ENCODE peak calls at places on chromosomes 6 and 20, in six cellular contexts. Z, T, B, I, A and R are unnamed samples.
A peak's percentile ranks its signal among the peaks of the same experiment; 100 is the strongest.

GRCh38 chr6:53795254-53795701 is 473 bp downstream of the LRRC1 start:
- DNase-seq in Z (no peak), T (no peak), B (no peak), I (no peak), A (no peak), R (no peak)

GRCh38 chr6:159125977-159126376 is 43.2 kb upstream of the FNDC1 start:
- DNase-seq in Z (no peak), T (no peak), B (no peak), I (peak; percentile 70), A (no peak), R (no peak)

GRCh38 chr6:43060755-43061633 is 1.6 kb downstream of the KLC4 start:
- DNase-seq in Z (no peak), T (no peak), B (no peak), I (no peak), A (no peak), R (no peak)

GRCh38 chr20:46000571-46001145 is 8.1 kb upstream of the MMP9 start:
- DNase-seq in Z (no peak), T (no peak), B (no peak), I (no peak), A (no peak), R (no peak)

GRCh38 chr6:118808794-118809668 is 84.9 kb upstream of the ASF1A start:
- DNase-seq in Z (no peak), T (no peak), B (no peak), I (no peak), A (no peak), R (no peak)

GRCh38 chr20:51037499-51038110 is 14.7 kb upstream of the KCNG1 start:
- DNase-seq in Z (no peak), T (no peak), B (no peak), I (no peak), A (no peak), R (no peak)

GRCh38 chr6:26439151-26439550 is 1.2 kb upstream of the BTN3A3 start:
- DNase-seq in Z (no peak), T (no peak), B (no peak), I (no peak), A (no peak), R (no peak)

GRCh38 chr6:144145546-144145945 is 4.8 kb upstream of the STX11 start:
- DNase-seq in Z (no peak), T (no peak), B (no peak), I (no peak), A (no peak), R (no peak)

GRCh38 chr6:117352466-117353081 is 73.2 kb downstream of the ROS1 start:
- DNase-seq in Z (no peak), T (peak; percentile 24), B (peak; percentile 29), I (no peak), A (no peak), R (no peak)

GRCh38 chr20:8036771-8037170 is 17.2 kb upstream of the TMX4 start:
- DNase-seq in Z (no peak), T (no peak), B (no peak), I (no peak), A (no peak), R (no peak)

DNA sequence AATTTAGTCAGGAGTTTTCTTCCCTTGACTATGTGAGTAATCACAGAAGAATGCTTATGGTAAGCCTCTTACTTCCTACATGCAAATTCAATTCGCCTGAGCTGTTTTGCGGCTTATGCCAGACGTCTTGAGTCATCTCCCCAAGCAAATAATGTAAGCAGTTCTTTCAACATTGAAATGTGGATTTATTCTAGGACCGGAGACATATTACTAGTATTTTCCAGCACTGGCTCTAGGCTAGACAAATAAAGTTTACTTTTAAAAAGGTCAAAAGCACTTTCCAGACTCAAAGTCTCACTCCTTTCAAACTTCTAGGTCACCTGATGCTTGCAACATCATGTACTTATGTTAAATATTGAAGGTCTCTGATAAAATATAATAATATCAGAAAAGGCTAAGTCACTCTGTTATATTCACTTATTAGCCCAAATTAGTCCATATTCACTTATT is 38.1 kb upstream of the NOX3 start:
- DNase-seq in Z (peak; percentile 57), T (peak; percentile 85), B (peak; percentile 91), I (peak; percentile 37), A (peak; percentile 79), R (no peak)
- H3K27ac ChIP-seq in Z (peak overlapping the region; percentile 40), T (peak overlapping the region; percentile 8), B (peak overlapping the region; percentile 76), I (peak overlapping the region; percentile 54), A (peak overlapping the region; percentile 94), R (peak overlapping the region; percentile 90)

GRCh38 chr6:110367001-110367400 is 8.9 kb upstream of the METTL24 start:
- DNase-seq in Z (no peak), T (no peak), B (no peak), I (no peak), A (no peak), R (no peak)

GRCh38 chr6:110368268-110368667 is 10.1 kb upstream of the METTL24 start:
- DNase-seq in Z (no peak), T (no peak), B (no peak), I (no peak), A (no peak), R (no peak)

GRCh38 chr6:110366241-110366640 is 8.1 kb upstream of the METTL24 start:
- DNase-seq in Z (no peak), T (no peak), B (no peak), I (no peak), A (no peak), R (no peak)

GRCh38 chr6:110367825-110368224 is 9.7 kb upstream of the METTL24 start:
- DNase-seq in Z (no peak), T (no peak), B (no peak), I (no peak), A (no peak), R (no peak)

DNA sequence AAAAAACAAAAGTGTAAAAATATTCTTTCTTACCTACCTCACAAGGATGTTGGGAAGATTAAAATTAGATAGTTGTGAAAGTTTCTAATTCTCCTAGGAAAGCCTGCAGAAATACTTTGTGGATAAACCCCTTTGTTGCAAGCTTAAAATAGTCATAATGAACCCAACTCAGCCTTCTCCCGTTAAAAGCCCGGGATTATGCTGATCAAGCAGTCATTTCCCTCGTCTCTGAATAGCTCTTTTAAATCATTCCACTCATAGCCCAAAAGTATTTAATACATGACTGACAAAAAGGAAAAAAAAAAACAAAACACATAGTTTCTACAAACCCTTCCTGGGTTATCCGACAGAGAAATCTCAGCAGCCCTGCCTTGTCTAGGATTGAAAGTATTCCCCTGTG is 10.9 kb upstream of the METTL24 start:
- DNase-seq in Z (no peak), T (no peak), B (no peak), I (no peak), A (no peak), R (no peak)
- H3K27ac ChIP-seq in Z (no peak overlapping the region), T (no peak overlapping the region), B (no peak overlapping the region), I (no peak overlapping the region), A (no peak overlapping the region), R (no peak overlapping the region)

GRCh38 chr6:37460805-37461204 is 27.8 kb downstream of the CMTR1 start:
- DNase-seq in Z (no peak), T (no peak), B (no peak), I (no peak), A (no peak), R (no peak)

GRCh38 chr6:37456816-37457560 is 24.0 kb downstream of the CMTR1 start:
- DNase-seq in Z (peak; percentile 48), T (no peak), B (no peak), I (peak; percentile 26), A (peak; percentile 66), R (no peak)

GRCh38 chr6:37454420-37455125 is 21.6 kb downstream of the CMTR1 start:
- DNase-seq in Z (no peak), T (no peak), B (no peak), I (no peak), A (no peak), R (no peak)

GRCh38 chr6:37456126-37456525 is 23.1 kb downstream of the CMTR1 start:
- DNase-seq in Z (no peak), T (no peak), B (no peak), I (no peak), A (no peak), R (no peak)

DNA sequence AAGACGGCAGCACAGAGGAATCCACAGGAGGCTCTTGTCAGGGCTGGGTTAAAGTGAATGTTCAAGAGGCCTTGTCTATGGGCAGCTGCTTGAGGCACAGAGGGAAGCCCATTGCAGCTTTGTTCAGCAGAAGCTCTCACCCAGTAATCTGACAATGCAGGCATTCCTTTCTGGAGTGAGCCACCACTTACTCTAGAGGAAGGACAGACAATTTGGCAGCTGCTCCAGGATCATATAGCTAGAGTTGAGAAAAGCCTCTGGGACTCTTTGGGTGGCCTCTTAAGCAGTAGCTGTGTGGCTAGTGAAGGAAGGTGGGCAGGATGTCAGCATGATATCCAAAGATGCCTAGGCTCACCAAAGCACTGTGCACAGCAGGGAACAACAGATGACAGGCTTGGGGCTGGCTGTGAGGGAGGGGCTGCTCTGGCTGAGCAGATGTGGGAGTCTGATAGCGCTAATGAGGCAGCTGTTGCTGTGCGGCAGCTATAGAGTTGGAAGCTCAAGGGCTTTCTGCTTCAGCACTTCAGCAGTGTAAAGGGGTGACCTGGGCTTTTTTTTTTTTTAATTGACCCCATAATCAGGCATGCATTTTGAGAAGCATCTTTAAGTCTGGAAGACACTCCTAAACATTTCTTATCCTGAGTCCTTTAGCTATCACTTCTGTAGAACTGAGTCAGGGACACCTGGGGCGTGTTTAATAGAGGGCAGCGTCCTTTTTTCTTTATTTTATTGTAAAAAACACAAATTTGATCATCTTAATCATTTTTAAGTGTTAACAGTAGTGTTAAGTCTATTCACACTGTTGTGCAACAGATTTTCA is 27.2 kb downstream of the CMTR1 start:
- DNase-seq in Z (no peak), T (no peak), B (no peak), I (no peak), A (no peak), R (no peak)
- H3K27ac ChIP-seq in Z (no peak overlapping the region), T (no peak overlapping the region), B (no peak overlapping the region), I (no peak overlapping the region), A (no peak overlapping the region), R (no peak overlapping the region)

GRCh38 chr6:105886812-105887513 is 199.2 kb upstream of the PRDM1 start:
- DNase-seq in Z (no peak), T (no peak), B (no peak), I (no peak), A (no peak), R (no peak)
- H3K27ac ChIP-seq in Z (no peak overlapping the region), T (no peak overlapping the region), B (no peak overlapping the region), I (no peak overlapping the region), A (no peak overlapping the region), R (peak overlapping the region; percentile 28)

GRCh38 chr6:116327803-116328527 is 42.8 kb upstream of the DSE start:
- DNase-seq in Z (no peak), T (no peak), B (no peak), I (no peak), A (no peak), R (no peak)
- H3K27ac ChIP-seq in Z (no peak overlapping the region), T (no peak overlapping the region), B (no peak overlapping the region), I (peak overlapping the region; percentile 19), A (no peak overlapping the region), R (peak overlapping the region; percentile 79)